ENCODE peak calls at places on chromosomes 5 and 9, in five cellular contexts. X, Q, U, Y and Z are unnamed samples.

GRCh38 chr5:176812269-176813259 is 2.2 kb downstream of the UNC5A start:
- DNase-seq in X (no peak), Y (no peak), Q (no peak), U (peak), Z (no peak)

GRCh38 chr5:150485770-150486401 is 22.0 kb upstream of the NDST1 start:
- DNase-seq in Y (no peak), X (peak), Q (peak), U (peak), Z (peak)

GRCh38 chr5:153043876-153044275 is 446.6 kb upstream of the GRIA1 start:
- DNase-seq in Y (no peak), X (no peak), U (no peak), Q (no peak), Z (peak)

GRCh38 chr9:122095010-122095767 is 2.1 kb upstream of the TTLL11 start:
- DNase-seq in Q (no peak), U (peak), Y (no peak), X (peak), Z (peak)

GRCh38 chr5:81980160-81980559 is 8.3 kb downstream of the ATG10 start:
- DNase-seq in Q (no peak), X (no peak), U (no peak), Y (no peak), Z (no peak)

GRCh38 chr5:13378073-13378472 is 566.4 kb downstream of the DNAH5 start:
- DNase-seq in X (no peak), U (no peak), Q (no peak), Y (no peak), Z (no peak)

GRCh38 chr9:104091708-104092107 is 2.4 kb upstream of the SMC2 start:
- DNase-seq in U (peak), Y (peak), X (peak), Q (no peak), Z (no peak)

GRCh38 chr9:1775230-1775629 is 239.9 kb upstream of the SMARCA2 start:
- DNase-seq in U (no peak), X (no peak), Y (no peak), Q (no peak), Z (no peak)

GRCh38 chr9:128636024-128636390 is 20.6 kb downstream of the DYNC2I2 start:
- DNase-seq in Y (no peak), Q (peak), X (peak), U (no peak), Z (no peak)

GRCh38 chr9:124652203-124652992 is 118.7 kb downstream of the NR6A1 start:
- DNase-seq in Y (peak), X (peak), U (peak), Q (no peak), Z (peak)

GRCh38 chr5:160835376-160835775 is 16.6 kb downstream of the ATP10B start:
- DNase-seq in U (no peak), Y (no peak), X (peak), Q (no peak), Z (no peak)

GRCh38 chr9:7117676-7118561 is 360.1 kb downstream of the KDM4C start:
- DNase-seq in X (no peak), Y (no peak), Q (no peak), U (peak), Z (peak)

GRCh38 chr9:89065921-89066320 is 74.7 kb downstream of the S1PR3 start:
- DNase-seq in Q (no peak), Y (no peak), X (no peak), U (no peak), Z (no peak)

GRCh38 chr5:107519900-107520354 is 150.8 kb downstream of the EFNA5 start:
- DNase-seq in Q (no peak), U (peak), Y (no peak), X (no peak), Z (peak)

GRCh38 chr9:130997925-130998595 is 10.9 kb upstream of the LAMC3 start:
- DNase-seq in Q (peak), X (peak), Y (peak), U (peak), Z (peak)

GRCh38 chr5:7876867-7877266 is 7.9 kb downstream of the MTRR start:
- DNase-seq in X (no peak), Y (no peak), U (peak), Q (no peak), Z (peak)

GRCh38 chr9:88737876-88738275 is 202.9 kb downstream of the NXNL2 start:
- DNase-seq in Y (no peak), Q (no peak), X (no peak), U (peak), Z (no peak)

DNA sequence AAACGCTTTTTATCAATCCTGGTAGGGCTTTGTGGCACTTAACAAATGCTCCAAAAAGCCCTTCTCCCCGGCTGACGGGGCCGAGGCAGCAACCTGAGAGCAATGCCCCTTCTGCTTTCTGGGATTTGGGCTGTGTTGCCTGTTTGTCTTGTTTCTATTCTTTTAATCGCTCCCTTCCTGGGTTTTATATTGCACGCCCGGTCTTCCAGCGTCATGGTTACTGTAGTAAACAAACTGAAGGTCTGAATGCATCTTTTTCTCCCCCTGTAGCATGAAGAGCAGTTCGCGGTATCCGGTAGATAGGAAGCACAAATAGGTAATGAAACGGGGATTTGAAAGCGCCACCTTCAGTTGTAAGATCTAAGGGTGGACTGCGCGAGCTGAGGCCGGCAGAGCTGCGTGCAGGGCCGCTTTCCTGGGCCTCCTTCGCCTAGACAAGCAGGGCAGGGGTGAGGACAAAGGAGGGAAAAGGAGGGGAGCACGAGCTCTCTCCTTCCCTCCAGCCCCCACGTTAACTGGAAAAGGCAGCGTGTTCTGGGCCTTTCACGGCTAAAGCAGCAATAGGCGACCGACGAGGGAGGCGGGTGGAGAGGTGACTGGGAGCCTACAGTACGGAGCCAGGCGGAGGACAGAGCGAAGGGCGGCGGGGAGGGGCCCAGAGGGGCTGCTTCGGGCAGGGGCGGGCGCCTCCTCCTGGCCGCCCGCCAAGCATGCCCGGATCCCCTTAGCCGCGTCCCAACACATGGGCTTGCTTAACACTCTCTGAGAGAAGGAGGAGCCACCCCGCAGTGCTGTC is 49.3 kb upstream of the ZNF366 start:
- DNase-seq in Y (no peak), X (peak), Q (peak), U (peak), Z (peak)
- H3K4me3 ChIP-seq in Y (peak), X (no peak), Q (peak), U (no peak), Z (peak)

GRCh38 chr9:81594415-81594814 is 94.9 kb downstream of the TLE1 start:
- DNase-seq in Q (no peak), Y (no peak), U (no peak), X (no peak), Z (no peak)
- H3K4me3 ChIP-seq in Q (no peak), Y (no peak), U (no peak), X (no peak), Z (no peak)

GRCh38 chr9:37604296-37604695 is 11.9 kb upstream of the TOMM5 start:
- DNase-seq in U (no peak), Y (no peak), X (no peak), Q (no peak), Z (no peak)

GRCh38 chr9:37608250-37608649 is 15.9 kb upstream of the TOMM5 start:
- DNase-seq in X (no peak), U (no peak), Q (no peak), Y (no peak), Z (no peak)

GRCh38 chr9:37602817-37603216 is 10.4 kb upstream of the TOMM5 start:
- DNase-seq in Q (peak), X (peak), Y (no peak), U (no peak), Z (no peak)
- H3K4me3 ChIP-seq in Q (no peak), X (no peak), Y (no peak), U (no peak), Z (no peak)

GRCh38 chr5:118561235-118561634 is 427.1 kb downstream of the DTWD2 start:
- DNase-seq in X (no peak), Q (no peak), Y (no peak), U (no peak), Z (no peak)

GRCh38 chr5:118558871-118559270 is 429.5 kb downstream of the DTWD2 start:
- DNase-seq in U (no peak), X (no peak), Y (no peak), Q (no peak), Z (peak)

GRCh38 chr5:118557103-118557805 is 431.1 kb downstream of the DTWD2 start:
- DNase-seq in X (no peak), Q (no peak), U (no peak), Y (no peak), Z (peak)

GRCh38 chr5:118561971-118562370 is 426.4 kb downstream of the DTWD2 start:
- DNase-seq in X (no peak), Q (no peak), Y (no peak), U (no peak), Z (no peak)
- H3K4me3 ChIP-seq in X (no peak), Q (no peak), Y (no peak), U (no peak), Z (no peak)

GRCh38 chr9:120568816-120569215 is 11.2 kb downstream of the CDK5RAP2 start:
- DNase-seq in X (no peak), Y (no peak), U (no peak), Q (no peak), Z (no peak)

GRCh38 chr9:120574473-120574872 is 5.5 kb downstream of the CDK5RAP2 start:
- DNase-seq in Y (no peak), U (no peak), Q (no peak), X (no peak), Z (no peak)

GRCh38 chr9:120569556-120569955 is 10.4 kb downstream of the CDK5RAP2 start:
- DNase-seq in Y (no peak), X (no peak), U (no peak), Q (no peak), Z (no peak)

GRCh38 chr9:120570296-120570695 is 9.7 kb downstream of the CDK5RAP2 start:
- DNase-seq in Q (no peak), U (no peak), Y (no peak), X (no peak), Z (peak)

DNA sequence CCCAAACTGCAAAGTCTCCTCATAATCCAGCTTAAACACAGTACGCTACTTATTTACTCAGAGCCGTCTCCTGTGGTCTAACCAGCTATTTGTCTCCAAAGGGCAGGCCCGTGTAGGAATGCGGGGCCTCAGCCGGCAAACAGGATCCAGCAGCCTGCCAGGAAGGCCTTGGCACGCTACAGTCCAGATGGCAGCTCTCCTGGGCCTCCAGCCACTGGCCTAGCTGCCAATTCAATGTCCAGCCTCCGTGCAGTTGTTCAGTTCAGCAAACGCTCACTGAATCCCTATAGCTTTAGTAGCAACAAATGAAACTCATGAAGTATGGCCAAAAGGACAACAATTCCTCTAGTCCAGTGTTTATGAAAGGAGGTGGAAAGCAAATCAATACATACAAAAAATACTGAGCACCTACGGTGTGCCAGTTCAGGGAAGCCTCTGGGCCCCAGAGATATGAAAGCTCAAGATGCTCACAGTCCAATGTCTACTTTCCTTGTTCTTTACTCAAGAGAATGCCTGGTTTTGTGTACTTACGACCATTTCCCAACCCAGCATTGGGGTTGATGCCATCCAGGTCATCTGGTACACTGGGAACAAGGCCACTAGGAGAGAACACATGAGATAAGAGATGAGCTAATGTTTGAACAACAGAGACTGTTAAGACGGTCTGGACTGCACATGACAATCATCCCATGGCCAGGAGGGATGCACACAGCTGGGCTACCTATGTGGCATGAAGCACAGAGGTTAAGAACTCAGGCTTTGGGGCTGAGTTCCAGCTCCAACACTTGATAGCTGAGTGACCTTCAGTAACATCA is 8.3 kb downstream of the CDK5RAP2 start:
- DNase-seq in Y (peak), U (peak), X (peak), Q (peak), Z (peak)
- H3K4me3 ChIP-seq in Y (no peak), U (no peak), X (no peak), Q (no peak), Z (no peak)

GRCh38 chr9:91419222-91420191 is 4.1 kb downstream of the NFIL3 start:
- DNase-seq in X (peak), Y (peak), U (peak), Q (peak), Z (peak)
- H3K4me3 ChIP-seq in X (no peak), Y (peak), U (peak), Q (no peak), Z (peak)

GRCh38 chr9:94286056-94286455 is 27.0 kb downstream of the ZNF169 start:
- DNase-seq in Q (no peak), U (no peak), X (no peak), Y (no peak), Z (no peak)

GRCh38 chr9:94281101-94281500 is 22.0 kb downstream of the ZNF169 start:
- DNase-seq in Y (no peak), Q (no peak), U (no peak), X (no peak), Z (no peak)

GRCh38 chr9:94277885-94278536 is 18.9 kb downstream of the ZNF169 start:
- DNase-seq in Y (no peak), U (no peak), Q (no peak), X (no peak), Z (no peak)

GRCh38 chr9:94280409-94280989 is 21.4 kb downstream of the ZNF169 start:
- DNase-seq in X (no peak), Y (no peak), U (no peak), Q (no peak), Z (no peak)
- H3K4me3 ChIP-seq in X (no peak), Y (no peak), U (no peak), Q (no peak), Z (no peak)

DNA sequence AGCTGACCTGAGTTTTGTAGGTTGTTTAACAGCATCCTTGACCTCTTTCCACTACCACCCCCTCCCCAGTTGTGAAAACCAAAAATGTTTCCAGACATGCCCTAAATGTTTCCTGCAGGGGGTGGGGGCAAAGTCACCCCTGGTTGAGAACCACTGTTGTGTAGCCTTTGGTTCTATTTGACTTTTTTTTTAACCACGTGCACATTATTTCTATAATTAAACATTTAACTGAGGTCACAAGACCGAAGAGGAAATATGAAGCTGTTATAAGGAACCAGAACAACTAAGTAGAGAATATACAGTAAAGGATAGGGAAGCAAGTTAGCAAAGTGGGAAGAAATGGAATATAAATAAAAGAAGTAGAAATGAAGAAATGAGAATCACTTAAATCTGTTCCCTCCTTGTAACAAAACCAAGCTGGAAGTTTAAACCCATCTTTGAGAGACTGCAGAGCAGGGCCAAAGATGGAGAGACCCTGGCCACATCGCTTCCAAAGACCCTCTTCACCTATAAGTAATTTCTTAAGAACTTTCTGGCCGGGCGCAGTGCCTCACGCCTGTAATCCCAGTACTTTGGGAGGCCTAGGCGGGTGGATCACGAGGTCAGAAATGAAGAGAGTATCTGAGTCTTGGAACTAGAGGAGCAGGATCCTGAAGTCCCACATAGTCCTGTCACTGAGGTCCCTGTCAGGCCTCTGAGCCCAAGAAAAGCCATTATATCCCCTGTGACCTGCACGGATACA is 14.4 kb downstream of the SIT1 start:
- DNase-seq in U (no peak), Q (no peak), X (no peak), Y (no peak), Z (no peak)
- H3K4me3 ChIP-seq in U (no peak), Q (no peak), X (no peak), Y (no peak), Z (no peak)